ENCODE peak calls at places on chromosomes 12 and 14, in ten cellular contexts. W is Karpas-422, O is left ventricle myocardium inferior, B is endothelial cell of umbilical vein, M is dorsolateral prefrontal cortex, X is foreskin keratinocyte, R is ascending aorta, Q is adrenal gland, Z is Peyer's patch, N is right lobe of liver. F is an unnamed sample.

GRCh38 chr14:51873221-51873893 is 12.9 kb downstream of the GNG2 start:
- DNase-seq in W (peak; percentile 79), O (no peak), B (peak; percentile 87), M (no peak), X (peak; percentile 54), R (no peak), Q (no peak), Z (no peak), N (no peak), F (no peak)

GRCh38 chr14:52314521-52315354 is 626 bp downstream of the PTGER2 start:
- DNase-seq in W (no peak), O (peak; percentile 26), B (peak; percentile 6), M (no peak), X (no peak), R (peak; percentile 66), Q (no peak), Z (peak; percentile 63), N (peak; percentile 42), F (peak; percentile 35)

GRCh38 chr14:35212471-35213142 is 79.6 kb upstream of the PSMA6 start:
- DNase-seq in W (no peak), O (no peak), B (no peak), M (no peak), X (no peak), R (no peak), Q (no peak), Z (no peak), N (no peak), F (no peak)

GRCh38 chr12:18224745-18225144 is 36.6 kb upstream of the PIK3C2G start:
- DNase-seq in W (no peak), O (no peak), B (no peak), M (no peak), X (no peak), R (no peak), Q (no peak), Z (no peak), N (no peak), F (no peak)

GRCh38 chr12:19031032-19031431 is 98.5 kb upstream of the PLEKHA5 start:
- DNase-seq in W (no peak), O (no peak), B (no peak), M (no peak), X (peak; percentile 85), R (no peak), Q (no peak), Z (no peak), N (no peak), F (no peak)

GRCh38 chr12:57216014-57216891 is at the start of gene NXPH4:
- DNase-seq in W (peak; percentile 80), O (peak; percentile 55), B (no peak), M (no peak), X (no peak), R (no peak), Q (no peak), Z (peak; percentile 66), N (peak; percentile 53), F (peak; percentile 58)

GRCh38 chr12:87119713-87120112 is 863.5 kb upstream of the MGAT4C start:
- DNase-seq in W (no peak), O (no peak), B (no peak), M (no peak), X (no peak), R (no peak), Q (no peak), Z (no peak), N (no peak), F (no peak)

GRCh38 chr12:130454296-130454695 is 116.6 kb downstream of the PIWIL1 start:
- DNase-seq in W (no peak), O (no peak), B (no peak), M (no peak), X (no peak), R (no peak), Q (no peak), Z (no peak), N (no peak), F (no peak)

GRCh38 chr12:77808534-77808933 is 22.2 kb upstream of the NAV3 start:
- DNase-seq in W (no peak), O (no peak), B (no peak), M (no peak), X (no peak), R (no peak), Q (no peak), Z (no peak), N (no peak), F (no peak)

GRCh38 chr14:65478596-65478995 is 66.1 kb downstream of the FUT8 start:
- DNase-seq in W (no peak), O (no peak), B (peak; percentile 64), M (no peak), X (peak; percentile 58), R (no peak), Q (no peak), Z (no peak), N (no peak), F (no peak)

GRCh38 chr14:94474581-94475031 is 1.4 kb downstream of the SERPINA9 start:
- DNase-seq in W (no peak), O (no peak), B (no peak), M (no peak), X (peak; percentile 57), R (peak; percentile 45), Q (no peak), Z (no peak), N (no peak), F (no peak)

DNA sequence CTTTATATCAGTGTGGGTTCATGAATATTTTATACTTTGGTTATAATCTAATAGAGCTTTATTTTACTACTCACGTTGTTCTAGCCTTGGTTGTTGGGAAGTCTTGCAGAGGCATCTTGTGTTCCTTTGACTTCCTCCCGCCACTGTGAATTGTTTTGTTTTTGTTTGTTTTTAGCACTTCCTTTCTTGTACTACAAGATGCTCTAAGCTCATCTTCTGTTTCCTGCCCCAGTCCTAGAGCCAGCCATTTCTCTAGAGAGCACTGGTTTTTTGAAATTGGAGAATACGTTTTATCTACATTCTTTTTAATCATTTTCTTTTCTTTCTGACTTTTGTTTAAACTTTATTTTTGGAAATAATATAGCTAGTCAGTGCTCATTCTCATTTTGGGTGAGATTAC is 15.9 kb upstream of the NUBPL start:
- DNase-seq in W (no peak), O (no peak), B (no peak), M (no peak), X (no peak), R (no peak), Q (no peak), Z (no peak), N (no peak), F (no peak)
- H3K27ac ChIP-seq in W (no peak overlapping the region), O (peak overlapping the region; percentile 4), B (no peak overlapping the region), M (no peak overlapping the region), X (no peak overlapping the region), R (no peak overlapping the region), Q (no peak overlapping the region), Z (no peak overlapping the region), N (no peak overlapping the region), F (no peak overlapping the region)

DNA sequence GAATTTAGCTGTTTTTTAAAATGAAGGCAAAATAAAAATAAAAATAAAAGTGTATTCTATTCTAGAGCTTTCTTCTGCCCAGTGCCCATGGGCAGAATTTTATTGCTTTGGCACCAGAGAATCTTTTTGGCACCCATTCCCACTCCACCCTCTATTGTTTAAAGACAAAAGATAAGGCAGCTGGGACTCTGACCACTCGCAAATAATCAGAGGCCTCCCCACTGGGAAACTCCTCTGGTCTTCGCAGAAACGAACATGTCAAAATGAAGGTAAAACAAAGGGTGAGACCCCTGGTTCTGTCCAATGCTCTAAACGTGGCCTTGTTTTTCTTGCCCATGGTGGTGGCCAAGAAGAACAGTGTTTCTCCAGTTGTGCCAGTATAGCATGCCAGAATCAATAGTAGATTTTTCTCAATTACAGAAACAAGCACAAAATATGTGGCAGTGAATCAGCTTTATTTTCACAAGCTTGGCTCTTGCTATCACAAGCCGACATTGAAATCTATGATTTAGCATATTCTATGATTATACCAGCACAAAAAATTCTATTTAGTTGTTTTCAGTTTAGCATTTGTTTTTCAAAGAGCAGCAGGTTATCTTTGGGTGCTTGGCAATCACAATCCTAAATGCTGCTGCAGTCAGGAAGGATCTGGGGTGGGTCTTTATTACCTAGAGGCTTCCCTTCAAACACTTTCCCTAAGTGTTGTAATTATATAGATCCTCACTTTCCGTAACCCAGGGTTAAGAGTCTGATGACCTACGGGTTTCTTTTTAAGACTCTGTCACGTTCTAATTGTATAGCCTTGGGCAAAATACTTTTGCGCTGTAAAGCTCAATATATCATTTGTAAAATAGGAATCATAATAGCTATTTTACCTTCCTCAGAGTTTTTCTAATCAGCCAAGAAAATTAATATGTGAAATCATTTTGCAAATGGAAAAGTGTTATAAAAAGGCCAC is 50.5 kb downstream of the KITLG start:
- DNase-seq in W (no peak), O (no peak), B (peak; percentile 58), M (no peak), X (no peak), R (no peak), Q (no peak), Z (no peak), N (no peak), F (no peak)
- H3K27ac ChIP-seq in W (no peak overlapping the region), O (peak overlapping the region; percentile 73), B (no peak overlapping the region), M (no peak overlapping the region), X (no peak overlapping the region), R (no peak overlapping the region), Q (no peak overlapping the region), Z (no peak overlapping the region), N (no peak overlapping the region), F (no peak overlapping the region)

DNA sequence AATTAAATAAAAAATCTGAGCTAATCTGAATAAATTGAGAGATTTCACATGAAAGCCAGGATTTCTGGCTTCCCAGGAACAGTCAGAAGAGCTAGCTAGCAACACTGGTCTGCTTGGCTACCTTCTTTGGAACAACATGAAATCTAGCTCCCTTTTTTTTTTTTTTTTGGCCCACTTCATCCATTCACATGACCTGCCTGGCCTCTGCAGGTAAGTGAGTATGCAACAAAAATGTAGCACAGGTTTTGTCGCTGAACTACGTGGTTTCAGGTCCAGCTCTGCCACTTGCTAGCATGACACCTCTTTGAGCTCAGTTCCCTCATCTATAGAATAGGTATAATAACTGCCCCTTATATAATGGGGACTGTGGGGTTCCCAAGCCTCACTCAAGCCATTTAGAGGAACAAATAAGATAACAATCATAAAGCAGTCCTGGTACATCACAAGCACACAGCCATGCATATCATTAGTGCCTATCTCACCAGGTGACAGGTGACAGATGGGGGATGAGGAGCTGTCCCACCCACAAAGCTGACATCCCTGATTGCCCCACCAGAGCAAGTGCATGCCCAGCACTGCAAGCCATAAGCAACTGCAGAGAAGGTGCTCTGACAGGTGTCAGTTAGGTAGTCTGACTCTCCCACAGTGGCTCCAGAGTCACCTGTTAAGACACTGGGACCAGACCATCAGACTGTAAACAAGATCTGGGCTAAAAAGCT is 25.6 kb downstream of the PXN start:
- DNase-seq in W (no peak), O (no peak), B (no peak), M (no peak), X (no peak), R (no peak), Q (no peak), Z (no peak), N (no peak), F (no peak)
- H3K27ac ChIP-seq in W (no peak overlapping the region), O (peak overlapping the region; percentile 96), B (peak overlapping the region; percentile 83), M (no peak overlapping the region), X (no peak overlapping the region), R (no peak overlapping the region), Q (peak overlapping the region; percentile 95), Z (no peak overlapping the region), N (no peak overlapping the region), F (no peak overlapping the region)

DNA sequence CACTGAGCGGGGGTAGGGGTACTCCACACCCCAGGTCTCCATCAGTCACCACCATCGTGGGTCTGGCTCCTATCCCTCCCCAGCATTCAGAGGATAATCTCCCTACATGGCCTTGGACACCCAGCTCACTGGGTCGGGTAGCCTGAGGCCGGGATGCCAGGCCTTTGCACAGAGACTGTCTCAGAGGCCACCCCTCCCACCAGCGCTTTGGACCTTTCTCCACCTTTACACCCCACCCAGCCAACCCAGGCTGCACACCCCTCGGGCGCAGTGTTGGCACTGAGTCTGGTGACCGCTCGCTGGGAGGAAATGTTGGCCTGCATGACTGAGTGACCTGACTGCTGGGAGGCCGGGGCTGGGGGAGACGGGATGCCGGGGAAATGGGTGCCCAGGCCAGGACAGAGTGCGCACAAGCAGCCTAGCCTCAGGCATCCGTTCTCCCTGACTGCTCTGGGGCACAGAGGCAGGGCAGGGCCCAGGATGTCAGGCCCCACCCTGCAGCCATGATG is 10.6 kb upstream of the LBHD2 start:
- DNase-seq in W (no peak), O (peak; percentile 14), B (no peak), M (no peak), X (no peak), R (no peak), Q (no peak), Z (peak; percentile 79), N (no peak), F (no peak)
- H3K27ac ChIP-seq in W (no peak overlapping the region), O (peak overlapping the region; percentile 88), B (no peak overlapping the region), M (no peak overlapping the region), X (no peak overlapping the region), R (no peak overlapping the region), Q (no peak overlapping the region), Z (no peak overlapping the region), N (no peak overlapping the region), F (no peak overlapping the region)

F was measured in ovary.